ENCODE peak calls at places on chromosomes 11 and 22, in five cellular contexts. X is thoracic aorta, Q is NB4, V is GM12865, R is bronchial epithelial cell. T is an unnamed sample.
A peak's percentile ranks its signal among the peaks of the same experiment; 100 is the strongest.

GRCh38 chr11:8018742-8019631 is 31.9 kb downstream of the EIF3F start:
- DNase-seq in Q (no peak), V (peak; percentile 53), R (peak; percentile 28), X (peak; percentile 54), T (peak; percentile 24)

GRCh38 chr11:72721276-72721675 is 30.9 kb downstream of the ARAP1 start:
- DNase-seq in X (no peak), R (no peak), V (no peak), Q (no peak), T (no peak)

GRCh38 chr11:12841946-12842630 is 167.0 kb upstream of the RASSF10 start:
- DNase-seq in R (peak; percentile 69), Q (peak; percentile 22), V (peak; percentile 73), X (no peak), T (no peak)

GRCh38 chr22:37259540-37260029 is 15.5 kb upstream of the RAC2 start:
- DNase-seq in V (no peak), X (no peak), R (peak; percentile 40), Q (no peak), T (no peak)

GRCh38 chr11:96098511-96099241 is 174.8 kb upstream of the MTMR2 start:
- DNase-seq in X (no peak), R (peak; percentile 60), Q (no peak), V (no peak), T (no peak)

GRCh38 chr11:84412862-84413261 is 1126.7 kb upstream of the CCDC90B start:
- DNase-seq in X (no peak), Q (no peak), R (no peak), V (no peak), T (no peak)

GRCh38 chr11:120335596-120335927 is 651 bp upstream of the ARHGEF12 start:
- DNase-seq in X (no peak), V (no peak), Q (no peak), R (no peak), T (no peak)

GRCh38 chr11:82711648-82712047 is 22.0 kb downstream of the FAM181B start:
- DNase-seq in R (no peak), X (no peak), V (no peak), Q (no peak), T (no peak)

GRCh38 chr22:39940757-39941305 is 19.4 kb upstream of the TMA7B start:
- DNase-seq in Q (peak; percentile 6), R (peak; percentile 10), V (peak; percentile 38), X (no peak), T (no peak)

GRCh38 chr22:44351685-44352377 is 39.1 kb upstream of the SHISAL1 start:
- DNase-seq in Q (peak; percentile 21), X (no peak), R (peak; percentile 77), V (peak; percentile 10), T (no peak)

GRCh38 chr11:102289510-102290078 is 27.7 kb upstream of the BIRC3 start:
- DNase-seq in R (no peak), X (no peak), V (no peak), Q (no peak), T (no peak)

GRCh38 chr11:57779275-57779674 is 17.7 kb downstream of the CTNND1 start:
- DNase-seq in V (no peak), X (no peak), R (peak; percentile 58), Q (no peak), T (no peak)

GRCh38 chr22:23180301-23180892 is at the start of gene BCR:
- DNase-seq in V (peak; percentile 77), R (peak; percentile 38), Q (peak; percentile 79), X (no peak), T (peak; percentile 77)
- TF ChIP-seq CTCF in V (no peak), R (no peak), Q (no peak), X (no peak), T (peak; percentile 10)

GRCh38 chr11:20530942-20531703 is 68.3 kb upstream of the SLC6A5 start:
- DNase-seq in R (no peak), V (peak; percentile 76), Q (no peak), X (no peak), T (peak; percentile 18)
- H3K4me3 ChIP-seq in R (no peak overlapping the region), V (peak overlapping the region; percentile 16), Q (no peak overlapping the region), X (no peak overlapping the region), T (no peak overlapping the region)

GRCh38 chr11:67577951-67578350 is 5.7 kb upstream of the GSTP1 start:
- DNase-seq in Q (no peak), R (no peak), X (no peak), V (no peak), T (no peak)

GRCh38 chr11:67581469-67581868 is 2.1 kb upstream of the GSTP1 start:
- DNase-seq in Q (no peak), V (no peak), X (no peak), R (peak; percentile 44), T (no peak)

GRCh38 chr11:67572747-67573419 is 10.7 kb upstream of the GSTP1 start:
- DNase-seq in Q (peak; percentile 68), R (peak; percentile 55), V (peak; percentile 73), X (no peak), T (no peak)

GRCh38 chr11:67572305-67572704 is 11.3 kb upstream of the GSTP1 start:
- DNase-seq in V (no peak), Q (no peak), R (no peak), X (no peak), T (no peak)

DNA sequence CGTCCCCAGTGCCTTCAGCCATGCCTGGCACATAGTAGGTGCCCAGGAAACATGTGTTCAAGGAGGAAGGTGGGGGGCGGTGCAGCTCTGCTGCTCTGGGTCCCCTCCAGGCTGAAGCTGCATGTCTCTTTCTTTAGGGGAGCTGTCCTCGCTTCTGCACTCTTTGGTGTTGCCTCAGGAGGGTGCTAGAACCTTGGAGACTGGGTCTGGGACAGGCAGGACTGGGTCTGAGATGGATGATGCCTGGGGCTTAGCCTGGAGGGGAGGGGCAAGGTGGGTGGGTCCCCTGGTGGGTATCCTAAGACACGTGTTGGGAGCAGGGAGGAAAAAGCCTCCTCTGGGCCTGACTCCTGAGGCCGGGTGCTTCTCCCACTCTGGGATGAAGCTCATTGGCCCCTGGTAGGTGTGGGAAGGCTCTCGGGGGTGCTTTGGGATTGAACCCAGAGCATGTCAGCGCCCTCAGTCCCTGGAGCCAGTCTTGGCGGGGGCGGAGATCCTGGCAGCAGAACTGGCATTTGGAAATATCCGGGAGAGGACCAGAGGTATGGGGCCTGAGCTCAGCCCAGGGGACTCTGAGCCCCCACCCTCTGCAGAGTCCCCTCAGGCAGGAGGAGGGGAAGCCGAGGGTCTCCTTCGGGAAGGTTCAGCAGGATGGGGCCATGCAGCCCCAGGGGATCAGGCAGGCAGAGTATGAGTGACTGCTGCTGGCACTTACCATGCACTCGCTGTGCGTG is 6.7 kb upstream of the GSTP1 start:
- DNase-seq in Q (peak; percentile 50), V (peak; percentile 43), X (no peak), R (no peak), T (no peak)
- TF ChIP-seq CTCF in Q (peak; percentile 36), V (peak; percentile 22), X (no peak), R (peak; percentile 22), T (peak; percentile 36)

GRCh38 chr11:20131744-20132666 is 28.3 kb downstream of the DBX1 start:
- DNase-seq in V (peak; percentile 43), X (no peak), Q (peak; percentile 46), R (peak; percentile 45), T (no peak)
- H3K4me3 ChIP-seq in V (no peak overlapping the region), X (peak overlapping the region; percentile 74), Q (no peak overlapping the region), R (peak overlapping the region; percentile 34), T (no peak overlapping the region)

GRCh38 chr22:19111140-19111539 is 11.1 kb downstream of the DGCR2 start:
- DNase-seq in R (no peak), V (no peak), X (no peak), Q (peak; percentile 35), T (no peak)
- TF ChIP-seq CTCF in R (no peak), V (no peak), X (no peak), Q (no peak), T (peak; percentile 4)

DNA sequence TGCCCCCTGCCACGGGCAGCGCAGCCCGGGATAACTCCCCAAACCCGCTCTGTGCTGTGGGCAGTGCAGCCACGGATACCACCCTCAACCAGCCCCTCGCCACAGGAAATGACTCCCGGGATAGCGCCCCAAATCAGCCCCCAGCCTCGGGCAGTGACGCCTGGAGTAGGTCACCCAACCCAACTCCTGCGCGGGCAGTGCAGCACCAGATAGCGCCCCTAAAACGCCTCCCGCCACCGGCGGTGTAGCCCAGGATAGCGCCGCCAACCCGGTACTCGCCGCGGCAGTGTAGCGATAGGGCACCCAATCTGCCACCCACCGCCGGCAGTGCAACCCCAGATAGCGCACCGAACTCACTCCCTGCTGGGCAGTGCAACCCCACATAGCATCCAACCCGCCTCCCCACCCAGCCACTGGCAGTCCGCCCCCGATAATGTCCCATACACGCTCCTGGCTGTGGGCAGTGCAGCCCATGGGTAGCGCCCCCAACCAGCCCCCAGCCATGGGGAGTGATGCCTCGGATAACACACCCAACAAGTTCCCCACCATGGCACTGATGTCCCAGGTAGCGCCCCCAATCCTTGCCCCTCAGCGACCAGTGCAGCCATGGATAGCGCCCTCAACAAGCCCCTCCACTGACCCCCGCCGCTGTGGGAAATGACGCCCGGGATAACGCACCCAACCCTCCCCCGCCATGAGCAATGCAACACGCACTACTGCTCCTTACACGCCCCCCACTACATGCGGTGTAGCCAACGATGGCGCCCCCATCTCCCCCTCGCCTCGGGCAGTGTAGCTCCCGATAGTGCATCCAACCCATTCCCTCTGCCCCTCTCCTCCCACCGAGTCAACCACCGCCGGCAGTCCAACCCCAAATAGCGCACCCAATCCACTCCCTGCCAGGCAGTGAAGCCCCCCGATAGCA is 1.4 kb downstream of the RFPL2 start:
- DNase-seq in Q (peak; percentile 43), V (no peak), X (no peak), R (no peak), T (no peak)
- H3K4me3 ChIP-seq in Q (peak overlapping the region; percentile 36), V (no peak overlapping the region), X (peak overlapping the region; percentile 47), R (no peak overlapping the region), T (no peak overlapping the region)